ENCODE peak calls at places on chromosomes 12 and 14, in eight cellular contexts. C, K, Z, P, R, I, L and M are unnamed samples.

GRCh38 chr12:3988519-3989217 is 115.5 kb upstream of the PARP11 start:
- DNase-seq in C (no peak), R (no peak), L (peak), I (no peak), Z (no peak), P (no peak), K (no peak), M (no peak)

GRCh38 chr12:19799886-19800602 is 360.8 kb downstream of the AEBP2 start:
- DNase-seq in R (no peak), P (no peak), Z (no peak), K (peak), L (no peak), C (no peak), I (no peak), M (no peak)

GRCh38 chr14:68842298-68842697 is 49.4 kb upstream of the ZFP36L1 start:
- DNase-seq in C (no peak), Z (peak), L (no peak), I (no peak), R (no peak), K (no peak), P (no peak), M (no peak)

GRCh38 chr12:79174656-79175055 is 310.1 kb downstream of the SYT1 start:
- DNase-seq in R (peak), C (no peak), I (no peak), Z (peak), L (no peak), K (peak), P (no peak), M (peak)

GRCh38 chr14:101069666-101070362 is 166.3 kb upstream of the RTL1 start:
- DNase-seq in Z (no peak), P (peak), L (no peak), K (no peak), C (peak), I (no peak), R (no peak), M (no peak)

GRCh38 chr14:69289811-69290520 is 30.0 kb downstream of the GALNT16 start:
- DNase-seq in K (no peak), L (no peak), P (peak), R (no peak), I (no peak), C (no peak), Z (no peak), M (no peak)

GRCh38 chr12:27523642-27524488 is at the start of gene PPFIBP1:
- DNase-seq in Z (peak), K (peak), R (peak), C (peak), L (peak), I (peak), P (peak), M (peak)

GRCh38 chr14:103846008-103846568 is 1.3 kb downstream of the PPP1R13B start:
- DNase-seq in K (no peak), Z (no peak), C (no peak), I (no peak), P (no peak), R (no peak), L (no peak), M (no peak)

GRCh38 chr12:39319180-39319579 is 123.7 kb downstream of the KIF21A start:
- DNase-seq in K (no peak), Z (no peak), L (no peak), I (no peak), R (no peak), P (no peak), C (no peak), M (no peak)

GRCh38 chr12:57099062-57099714 is 10.3 kb downstream of the NAB2 start:
- DNase-seq in R (no peak), I (no peak), P (no peak), C (no peak), Z (no peak), L (no peak), K (no peak), M (no peak)

GRCh38 chr12:16350682-16351081 is 3.2 kb downstream of the MGST1 start:
- DNase-seq in Z (no peak), K (no peak), R (peak), C (no peak), I (no peak), L (no peak), P (no peak), M (no peak)

GRCh38 chr12:27899151-27899661 is 73.3 kb downstream of the PTHLH start:
- DNase-seq in R (peak), C (no peak), I (no peak), Z (no peak), L (no peak), K (no peak), P (no peak), M (no peak)

GRCh38 chr12:26226629-26227375 is 31.4 kb downstream of the SSPN start:
- DNase-seq in R (peak), C (peak), Z (peak), I (no peak), L (no peak), P (peak), K (no peak), M (peak)

GRCh38 chr12:8870591-8870990 is 43.7 kb upstream of the PHC1 start:
- DNase-seq in C (no peak), I (no peak), R (no peak), P (no peak), L (no peak), Z (no peak), K (no peak), M (no peak)

GRCh38 chr12:95733156-95733825 is 57.3 kb downstream of the NTN4 start:
- DNase-seq in I (no peak), P (no peak), Z (no peak), K (no peak), C (no peak), L (no peak), R (peak), M (no peak)

GRCh38 chr12:113470871-113471618 is 626 bp downstream of the LHX5 start:
- DNase-seq in R (peak), C (peak), I (no peak), Z (no peak), K (no peak), L (no peak), P (peak), M (no peak)

GRCh38 chr14:103527408-103528157 is 1.4 kb upstream of the TRMT61A start:
- DNase-seq in P (no peak), I (no peak), L (no peak), R (no peak), Z (no peak), C (no peak), K (no peak), M (no peak)

GRCh38 chr12:116172224-116172849 is 105.2 kb downstream of the MED13L start:
- DNase-seq in R (no peak), P (no peak), L (no peak), C (no peak), Z (no peak), K (peak), I (peak), M (no peak)

GRCh38 chr12:64256166-64256800 is 34.2 kb upstream of the KICS2 start:
- DNase-seq in C (no peak), I (no peak), Z (peak), R (peak), K (peak), P (no peak), L (no peak), M (peak)

GRCh38 chr12:52197371-52198231 is 5.8 kb upstream of the KRT80 start:
- DNase-seq in C (no peak), I (no peak), P (no peak), Z (peak), L (no peak), R (no peak), K (no peak), M (peak)

GRCh38 chr12:54759751-54760150 is 94.6 kb upstream of the MUCL1 start:
- DNase-seq in K (peak), Z (peak), L (no peak), P (peak), I (no peak), R (peak), C (peak), M (no peak)

GRCh38 chr12:2940564-2940963 is 18.6 kb upstream of the TEAD4 start:
- DNase-seq in K (no peak), Z (no peak), C (no peak), I (no peak), L (no peak), R (no peak), P (no peak), M (no peak)

GRCh38 chr12:57190037-57190436 is 26.6 kb upstream of the NXPH4 start:
- DNase-seq in K (no peak), I (no peak), R (no peak), P (no peak), Z (no peak), C (no peak), L (no peak), M (no peak)

GRCh38 chr14:85241022-85241880 is 288.7 kb upstream of the FLRT2 start:
- DNase-seq in I (no peak), L (no peak), C (no peak), K (no peak), Z (no peak), R (no peak), P (no peak), M (no peak)

GRCh38 chr12:82688035-82688501 is 1.4 kb downstream of the TMTC2 start:
- DNase-seq in L (no peak), R (no peak), C (no peak), I (no peak), Z (no peak), P (no peak), K (peak), M (no peak)

GRCh38 chr14:75879031-75879430 is 102.8 kb downstream of the TGFB3 start:
- DNase-seq in P (no peak), K (no peak), L (no peak), Z (no peak), I (no peak), C (no peak), R (no peak), M (no peak)

GRCh38 chr14:75876526-75876925 is 105.3 kb downstream of the TGFB3 start:
- DNase-seq in L (no peak), K (no peak), P (no peak), R (no peak), I (no peak), C (no peak), Z (no peak), M (no peak)

GRCh38 chr12:11555743-11556625 is 93.5 kb upstream of the ETV6 start:
- DNase-seq in Z (no peak), R (no peak), I (no peak), L (no peak), P (no peak), K (no peak), C (no peak), M (no peak)